ENCODE peak calls at places on chromosome 15, in eight cellular contexts. D, P, U, O, S, I, K and M are unnamed samples.
A peak's percentile ranks its signal among the peaks of the same experiment; 100 is the strongest.

GRCh38 chr15:51156957-51157356 is 62.3 kb upstream of the TNFAIP8L3 start:
- DNase-seq in O (no peak), D (no peak), P (no peak), I (no peak), U (no peak), K (no peak), S (no peak), M (no peak)

GRCh38 chr15:79434361-79434760 is 2.2 kb downstream of the MINAR1 start:
- DNase-seq in U (no peak), S (no peak), D (no peak), I (no peak), P (no peak), O (no peak), K (no peak), M (no peak)

GRCh38 chr15:80931721-80932609 is 57.7 kb downstream of the MESD start:
- DNase-seq in D (peak; percentile 29), K (peak; percentile 20), S (no peak), U (no peak), O (no peak), I (no peak), P (no peak), M (no peak)

GRCh38 chr15:39685999-39686613 is 96.5 kb downstream of the FSIP1 start:
- DNase-seq in D (no peak), K (peak; percentile 17), I (peak; percentile 62), U (peak; percentile 26), P (peak; percentile 84), O (peak; percentile 46), S (peak; percentile 53), M (peak; percentile 57)

GRCh38 chr15:61083781-61084134 is 145.3 kb downstream of the RORA start:
- DNase-seq in P (no peak), D (no peak), S (no peak), K (no peak), O (no peak), I (no peak), U (no peak), M (no peak)

GRCh38 chr15:66007663-66008262 is 138.5 kb downstream of the RAB11A start:
- DNase-seq in P (no peak), D (no peak), K (no peak), U (no peak), I (no peak), S (no peak), O (no peak), M (no peak)

GRCh38 chr15:68578960-68579935 is at the start of gene CORO2B:
- DNase-seq in P (peak; percentile 59), K (peak; percentile 55), D (no peak), I (peak; percentile 54), S (peak; percentile 63), U (no peak), O (no peak), M (peak; percentile 74)

GRCh38 chr15:38631126-38632075 is 66.8 kb upstream of the RASGRP1 start:
- DNase-seq in U (no peak), O (no peak), D (no peak), S (no peak), P (no peak), I (no peak), K (no peak), M (no peak)

GRCh38 chr15:73388256-73388781 is 19.6 kb upstream of the HCN4 start:
- DNase-seq in O (peak; percentile 85), K (no peak), P (peak; percentile 31), S (peak; percentile 89), U (no peak), D (no peak), I (peak; percentile 55), M (no peak)

GRCh38 chr15:101429646-101430045 is 59.9 kb downstream of the PCSK6 start:
- DNase-seq in P (no peak), I (no peak), U (no peak), S (no peak), K (no peak), D (no peak), O (no peak), M (no peak)

GRCh38 chr15:83582386-83582785 is 71.5 kb upstream of the ADAMTSL3 start:
- DNase-seq in D (no peak), K (no peak), P (no peak), U (no peak), I (no peak), O (no peak), S (peak; percentile 35), M (no peak)

GRCh38 chr15:31157644-31158069 is 56.1 kb upstream of the TRPM1 start:
- DNase-seq in U (no peak), I (peak; percentile 56), D (no peak), K (no peak), S (no peak), P (no peak), O (peak; percentile 31), M (no peak)

GRCh38 chr15:72113347-72114031 is 4.5 kb downstream of the MYO9A start:
- DNase-seq in K (no peak), U (no peak), O (no peak), P (peak; percentile 14), S (peak; percentile 6), I (no peak), D (no peak), M (no peak)

GRCh38 chr15:60660290-60661051 is 181.5 kb upstream of the ICE2 start:
- DNase-seq in I (peak; percentile 33), K (no peak), P (peak; percentile 87), O (no peak), D (no peak), U (peak; percentile 60), S (peak; percentile 73), M (peak; percentile 42)

GRCh38 chr15:88833688-88834087 is 30.5 kb downstream of the ACAN start:
- DNase-seq in S (no peak), D (no peak), K (no peak), P (no peak), U (no peak), I (no peak), O (no peak), M (no peak)

GRCh38 chr15:68154923-68155559 is 50.1 kb downstream of the CALML4 start:
- DNase-seq in D (peak; percentile 21), O (peak; percentile 72), K (peak; percentile 38), U (peak; percentile 56), S (peak; percentile 56), I (peak; percentile 76), P (peak; percentile 77), M (peak; percentile 55)

GRCh38 chr15:74976159-74976558 is 19.2 kb upstream of the SCAMP5 start:
- DNase-seq in O (no peak), U (no peak), I (no peak), P (no peak), K (no peak), S (no peak), D (no peak), M (no peak)

GRCh38 chr15:87294854-87295253 is 961.7 kb downstream of the NTRK3 start:
- DNase-seq in S (no peak), U (no peak), P (no peak), I (no peak), K (no peak), D (no peak), O (no peak), M (no peak)

GRCh38 chr15:34794590-34795206 is 651 bp downstream of the ACTC1 start:
- DNase-seq in I (no peak), P (no peak), O (no peak), D (peak; percentile 16), S (no peak), U (no peak), K (no peak), M (no peak)

GRCh38 chr15:51493892-51494291 is 128.7 kb downstream of the DMXL2 start:
- DNase-seq in I (no peak), U (no peak), D (no peak), O (peak; percentile 22), S (peak; percentile 55), K (no peak), P (peak; percentile 4), M (no peak)

GRCh38 chr15:87201986-87202385 is 1054.6 kb downstream of the NTRK3 start:
- DNase-seq in S (no peak), P (no peak), K (no peak), D (no peak), O (no peak), U (no peak), I (no peak), M (no peak)

GRCh38 chr15:32687556-32687955 is 30.2 kb upstream of the GREM1 start:
- DNase-seq in I (no peak), S (peak; percentile 83), D (no peak), P (no peak), O (no peak), U (no peak), K (no peak), M (peak; percentile 34)

DNA sequence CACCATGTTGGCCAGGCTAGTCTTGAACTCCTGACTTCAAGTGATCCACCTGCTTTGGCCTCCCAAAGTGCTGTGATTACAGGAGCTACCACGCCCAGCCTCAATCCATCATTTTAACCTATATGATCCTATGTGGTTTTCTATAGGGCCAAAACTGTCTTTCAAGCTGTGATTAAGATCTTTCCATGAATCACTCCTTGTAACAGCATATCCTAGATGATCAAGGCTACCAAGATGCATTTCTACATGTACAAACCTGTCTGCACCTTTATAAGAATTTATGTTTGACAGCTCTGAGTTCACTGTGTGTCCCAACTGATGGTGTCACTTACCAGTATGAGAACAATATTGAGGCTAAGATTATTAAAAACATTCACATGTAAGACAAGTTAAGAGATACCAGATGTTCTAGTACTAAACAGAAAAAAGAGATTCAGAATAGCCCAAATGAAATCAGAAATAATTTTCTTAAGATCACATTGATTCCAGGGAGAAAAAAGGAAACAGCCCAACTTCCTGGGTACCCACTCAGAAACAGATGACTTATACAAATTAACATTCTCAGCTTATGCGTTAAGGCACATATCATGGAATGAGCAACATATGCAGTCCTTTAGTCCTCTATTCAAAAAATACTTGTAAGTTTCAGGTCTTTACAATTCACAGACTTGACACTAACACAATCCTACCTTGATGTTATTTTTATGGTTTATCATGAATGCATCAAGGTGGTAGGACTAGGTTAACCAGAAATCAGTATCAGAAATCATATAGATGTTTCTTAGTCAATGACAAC is 24.8 kb upstream of the PPIB start:
- DNase-seq in I (no peak), U (no peak), O (no peak), P (peak; percentile 25), D (no peak), K (no peak), S (no peak), M (no peak)
- H3K9me3 ChIP-seq in I (no peaks in the 10 kb centered on the region), U (no peaks in the 10 kb centered on the region), O (no peaks in the 10 kb centered on the region), P (no peaks in the 10 kb centered on the region), D (no peaks in the 10 kb centered on the region), K (no peaks in the 10 kb centered on the region), S (no peaks in the 10 kb centered on the region), M (no peaks in the 10 kb centered on the region)

GRCh38 chr15:63491979-63492378 is 12.4 kb upstream of the USP3 start:
- DNase-seq in I (peak; percentile 40), D (no peak), P (no peak), O (no peak), S (peak; percentile 88), K (peak; percentile 33), U (no peak), M (no peak)
- H3K36me3 ChIP-seq in I (no peaks in the 10 kb centered on the region), D (no peaks in the 10 kb centered on the region), P (no peaks in the 10 kb centered on the region), O (no peaks in the 10 kb centered on the region), S (no peaks in the 10 kb centered on the region), K (no peaks in the 10 kb centered on the region), U (no peaks in the 10 kb centered on the region), M (no peaks in the 10 kb centered on the region)

GRCh38 chr15:25092661-25093060 is 137.9 kb downstream of the SNRPN start:
- DNase-seq in O (no peak), I (no peak), D (no peak), P (no peak), U (no peak), K (no peak), S (peak; percentile 70), M (no peak)
- H3K9me3 ChIP-seq in O (peaks cover 3% of the 10 kb centered on the region), I (peaks cover 3% of the 10 kb centered on the region), D (peaks cover 6% of the 10 kb centered on the region), P (peaks cover 92% of the 10 kb centered on the region), U (no peaks in the 10 kb centered on the region), K (no peaks in the 10 kb centered on the region), S (no peaks in the 10 kb centered on the region), M (no peaks in the 10 kb centered on the region)

DNA sequence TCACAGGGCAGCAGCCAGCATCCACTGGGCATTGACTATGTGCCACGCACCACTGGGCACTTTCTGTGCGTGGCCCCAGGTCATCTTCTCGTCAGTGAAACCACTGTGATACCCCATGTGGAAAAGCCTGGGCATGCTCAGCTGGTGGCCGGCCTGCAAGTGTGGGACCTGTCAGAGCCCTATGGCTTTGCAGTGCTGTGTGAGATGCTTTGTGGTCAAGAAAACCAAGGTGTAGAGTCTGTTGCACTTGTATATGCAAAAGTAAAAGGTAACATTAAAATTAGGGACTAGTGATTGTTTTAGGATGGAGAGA is 69.5 kb downstream of the PGPEP1L start:
- DNase-seq in U (no peak), D (no peak), I (no peak), S (no peak), O (no peak), P (no peak), K (no peak), M (no peak)
- H3K36me3 ChIP-seq in U (no peaks in the 10 kb centered on the region), D (no peaks in the 10 kb centered on the region), I (no peaks in the 10 kb centered on the region), S (peaks cover 5% of the 10 kb centered on the region), O (no peaks in the 10 kb centered on the region), P (peaks cover 55% of the 10 kb centered on the region), K (peaks cover 41% of the 10 kb centered on the region), M (peaks cover 91% of the 10 kb centered on the region)